ENCODE peak calls at places on chromosome 3, in six cellular contexts. One of them, this sample, is unnamed.

GRCh38 chr3:46029953-46030543 is 2.8 kb upstream of the XCR1 start:
- DNase-seq in lower lobe of right lung: no peak
- DNase-seq in astrocyte: no peak
- DNase-seq in RWPE1: no peak
- DNase-seq in psoas muscle: no peak
- DNase-seq in mammary epithelial cell: no peak
- DNase-seq in this sample: no peak

GRCh38 chr3:49026536-49026935 is 2.7 kb downstream of the IMPDH2 start:
- DNase-seq in psoas muscle: no peak
- DNase-seq in lower lobe of right lung: no peak
- DNase-seq in mammary epithelial cell: no peak
- DNase-seq in RWPE1: no peak
- DNase-seq in astrocyte: no peak
- DNase-seq in this sample: no peak

GRCh38 chr3:10816019-10816862 is at the start of gene SLC6A11:
- DNase-seq in lower lobe of right lung: no peak
- DNase-seq in astrocyte: no peak
- DNase-seq in mammary epithelial cell: peak
- DNase-seq in RWPE1: peak
- DNase-seq in psoas muscle: no peak
- DNase-seq in this sample: peak

GRCh38 chr3:170033489-170033888 is 4.3 kb upstream of the GPR160 start:
- DNase-seq in astrocyte: no peak
- DNase-seq in mammary epithelial cell: no peak
- DNase-seq in lower lobe of right lung: no peak
- DNase-seq in RWPE1: no peak
- DNase-seq in psoas muscle: no peak
- DNase-seq in this sample: no peak

GRCh38 chr3:157534725-157535161 is 31.5 kb upstream of the VEPH1 start:
- DNase-seq in lower lobe of right lung: no peak
- DNase-seq in psoas muscle: no peak
- DNase-seq in mammary epithelial cell: no peak
- DNase-seq in RWPE1: no peak
- DNase-seq in astrocyte: no peak
- DNase-seq in this sample: no peak

GRCh38 chr3:189122526-189123205 is 49.1 kb upstream of the TPRG1 start:
- DNase-seq in RWPE1: no peak
- DNase-seq in lower lobe of right lung: no peak
- DNase-seq in mammary epithelial cell: no peak
- DNase-seq in psoas muscle: no peak
- DNase-seq in astrocyte: no peak
- DNase-seq in this sample: no peak

GRCh38 chr3:66041116-66041515 is 2.4 kb upstream of the MAGI1 start:
- DNase-seq in lower lobe of right lung: no peak
- DNase-seq in astrocyte: peak
- DNase-seq in psoas muscle: no peak
- DNase-seq in mammary epithelial cell: no peak
- DNase-seq in RWPE1: no peak
- DNase-seq in this sample: no peak

GRCh38 chr3:119034256-119035013 is at the start of gene IGSF11:
- DNase-seq in psoas muscle: peak
- DNase-seq in lower lobe of right lung: peak
- DNase-seq in RWPE1: peak
- DNase-seq in mammary epithelial cell: peak
- DNase-seq in astrocyte: peak
- DNase-seq in this sample: peak

GRCh38 chr3:123276346-123276745 is 74.6 kb downstream of the SEC22A start:
- DNase-seq in psoas muscle: no peak
- DNase-seq in mammary epithelial cell: no peak
- DNase-seq in lower lobe of right lung: no peak
- DNase-seq in RWPE1: no peak
- DNase-seq in astrocyte: no peak
- DNase-seq in this sample: no peak

DNA sequence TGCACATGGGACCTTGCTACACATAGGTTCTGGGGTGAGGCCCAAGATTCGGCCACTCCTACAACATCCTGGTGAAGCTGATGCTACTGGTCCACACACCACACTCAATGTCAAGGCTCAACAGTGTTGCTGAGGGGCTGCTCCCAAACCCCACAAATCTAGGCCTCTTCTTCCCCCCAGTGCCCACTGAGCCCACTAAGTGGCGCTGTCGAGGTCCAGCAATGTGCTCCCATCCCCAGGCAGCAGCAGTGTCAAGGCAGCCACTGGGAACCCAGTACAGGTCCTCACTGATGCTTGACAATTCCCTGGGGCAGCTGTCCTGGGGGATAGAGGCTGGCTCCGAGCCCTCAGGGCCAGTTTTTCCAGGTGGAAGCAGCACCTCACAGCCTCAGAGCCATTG is 21.5 kb downstream of the SCN5A start:
- DNase-seq in psoas muscle: no peak
- DNase-seq in mammary epithelial cell: no peak
- DNase-seq in astrocyte: no peak
- DNase-seq in lower lobe of right lung: no peak
- DNase-seq in RWPE1: no peak
- DNase-seq in this sample: peak
- TF ChIP-seq CTCF in psoas muscle: no peak
- TF ChIP-seq CTCF in mammary epithelial cell: peak
- TF ChIP-seq CTCF in astrocyte: peak
- TF ChIP-seq CTCF in lower lobe of right lung: peak
- TF ChIP-seq CTCF in RWPE1: no peak
- TF ChIP-seq CTCF in this sample: peak

GRCh38 chr3:11853450-11853849 is 6.8 kb upstream of the TAMM41 start:
- DNase-seq in lower lobe of right lung: no peak
- DNase-seq in astrocyte: no peak
- DNase-seq in RWPE1: no peak
- DNase-seq in psoas muscle: no peak
- DNase-seq in mammary epithelial cell: no peak
- DNase-seq in this sample: no peak

GRCh38 chr3:11847035-11847394 is 330 bp upstream of the TAMM41 start:
- DNase-seq in RWPE1: no peak
- DNase-seq in psoas muscle: no peak
- DNase-seq in astrocyte: no peak
- DNase-seq in mammary epithelial cell: no peak
- DNase-seq in lower lobe of right lung: no peak
- DNase-seq in this sample: no peak

GRCh38 chr3:11846281-11847034 is at the start of gene TAMM41:
- DNase-seq in RWPE1: peak
- DNase-seq in mammary epithelial cell: peak
- DNase-seq in psoas muscle: peak
- DNase-seq in lower lobe of right lung: peak
- DNase-seq in astrocyte: peak
- DNase-seq in this sample: peak

GRCh38 chr3:11847607-11848006 is 922 bp upstream of the TAMM41 start:
- DNase-seq in psoas muscle: no peak
- DNase-seq in lower lobe of right lung: no peak
- DNase-seq in RWPE1: no peak
- DNase-seq in mammary epithelial cell: no peak
- DNase-seq in astrocyte: no peak
- DNase-seq in this sample: peak

DNA sequence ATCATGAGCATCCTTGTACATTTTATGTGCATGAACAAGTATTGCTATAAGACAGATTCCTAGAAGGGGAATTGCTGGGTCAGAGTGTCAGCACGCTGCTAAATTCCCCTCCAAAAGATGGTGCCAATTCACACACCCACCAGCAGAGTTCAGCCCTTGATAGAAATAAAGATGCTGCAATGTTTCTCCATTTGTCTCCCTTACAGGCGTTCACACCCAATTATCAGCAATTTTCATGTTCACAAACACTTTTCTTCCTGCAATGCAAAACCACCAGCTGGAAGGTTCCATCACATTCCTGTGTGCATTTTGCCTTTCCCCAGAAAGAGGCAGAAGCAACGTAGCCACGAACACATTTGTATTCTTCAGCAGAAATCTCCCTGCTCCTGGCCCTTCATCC is 3.3 kb upstream of the TAMM41 start:
- DNase-seq in RWPE1: no peak
- DNase-seq in mammary epithelial cell: no peak
- DNase-seq in lower lobe of right lung: no peak
- DNase-seq in psoas muscle: no peak
- DNase-seq in astrocyte: no peak
- DNase-seq in this sample: no peak
- TF ChIP-seq CTCF in RWPE1: no peak
- TF ChIP-seq CTCF in mammary epithelial cell: no peak
- TF ChIP-seq CTCF in lower lobe of right lung: no peak
- TF ChIP-seq CTCF in psoas muscle: no peak
- TF ChIP-seq CTCF in astrocyte: no peak
- TF ChIP-seq CTCF in this sample: peak

GRCh38 chr3:32077260-32078084 is 28.9 kb upstream of the GPD1L start:
- DNase-seq in mammary epithelial cell: no peak
- DNase-seq in lower lobe of right lung: no peak
- DNase-seq in RWPE1: no peak
- DNase-seq in astrocyte: no peak
- DNase-seq in psoas muscle: no peak
- DNase-seq in this sample: no peak
- TF ChIP-seq CTCF in mammary epithelial cell: no peak
- TF ChIP-seq CTCF in lower lobe of right lung: no peak
- TF ChIP-seq CTCF in RWPE1: no peak
- TF ChIP-seq CTCF in astrocyte: no peak
- TF ChIP-seq CTCF in psoas muscle: no peak
- TF ChIP-seq CTCF in this sample: no peak

DNA sequence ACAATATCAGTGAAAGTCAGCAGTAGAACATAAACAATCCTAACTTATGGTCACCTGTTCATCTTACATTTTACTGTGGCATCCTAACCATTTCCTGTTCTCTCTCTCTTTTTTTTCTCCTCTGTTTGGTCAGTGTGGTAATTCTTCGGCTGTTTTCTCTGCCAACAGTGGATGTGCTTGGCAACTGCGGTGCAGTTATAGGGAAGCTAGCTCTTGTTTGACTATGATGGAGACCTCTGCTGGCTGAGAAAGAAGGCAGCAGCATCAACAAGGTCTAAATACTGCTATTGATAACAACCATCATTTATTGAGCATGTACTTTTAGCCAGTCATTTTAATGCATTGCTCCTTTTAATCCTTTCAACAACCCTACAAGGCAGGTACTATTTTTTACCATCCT is 723 bp upstream of the DRD3 start:
- DNase-seq in mammary epithelial cell: peak
- DNase-seq in psoas muscle: no peak
- DNase-seq in lower lobe of right lung: no peak
- DNase-seq in RWPE1: no peak
- DNase-seq in astrocyte: peak
- DNase-seq in this sample: peak
- TF ChIP-seq CTCF in mammary epithelial cell: peak
- TF ChIP-seq CTCF in psoas muscle: no peak
- TF ChIP-seq CTCF in lower lobe of right lung: no peak
- TF ChIP-seq CTCF in RWPE1: peak
- TF ChIP-seq CTCF in astrocyte: peak
- TF ChIP-seq CTCF in this sample: peak

GRCh38 chr3:139937674-139938279 is 2.8 kb downstream of the CLSTN2 start:
- DNase-seq in RWPE1: peak
- DNase-seq in lower lobe of right lung: no peak
- DNase-seq in mammary epithelial cell: peak
- DNase-seq in psoas muscle: peak
- DNase-seq in astrocyte: no peak
- DNase-seq in this sample: peak
- TF ChIP-seq CTCF in RWPE1: peak
- TF ChIP-seq CTCF in lower lobe of right lung: peak
- TF ChIP-seq CTCF in mammary epithelial cell: peak
- TF ChIP-seq CTCF in psoas muscle: peak
- TF ChIP-seq CTCF in astrocyte: peak
- TF ChIP-seq CTCF in this sample: peak

GRCh38 chr3:21073561-21073960 is 677.4 kb downstream of the ZNF385D start:
- DNase-seq in astrocyte: no peak
- DNase-seq in RWPE1: no peak
- DNase-seq in lower lobe of right lung: no peak
- DNase-seq in psoas muscle: no peak
- DNase-seq in mammary epithelial cell: no peak
- DNase-seq in this sample: no peak
- TF ChIP-seq CTCF in astrocyte: no peak
- TF ChIP-seq CTCF in RWPE1: no peak
- TF ChIP-seq CTCF in lower lobe of right lung: no peak
- TF ChIP-seq CTCF in psoas muscle: no peak
- TF ChIP-seq CTCF in mammary epithelial cell: no peak
- TF ChIP-seq CTCF in this sample: no peak

GRCh38 chr3:195911041-195911945 is 2.9 kb upstream of the TNK2 start:
- DNase-seq in mammary epithelial cell: no peak
- DNase-seq in lower lobe of right lung: no peak
- DNase-seq in astrocyte: no peak
- DNase-seq in psoas muscle: no peak
- DNase-seq in RWPE1: no peak
- DNase-seq in this sample: no peak

GRCh38 chr3:195908439-195909293 is at the start of gene TNK2:
- DNase-seq in RWPE1: no peak
- DNase-seq in psoas muscle: peak
- DNase-seq in astrocyte: no peak
- DNase-seq in lower lobe of right lung: peak
- DNase-seq in mammary epithelial cell: no peak
- DNase-seq in this sample: no peak

GRCh38 chr3:195910499-195910845 is 2.1 kb upstream of the TNK2 start:
- DNase-seq in psoas muscle: no peak
- DNase-seq in lower lobe of right lung: no peak
- DNase-seq in mammary epithelial cell: no peak
- DNase-seq in RWPE1: no peak
- DNase-seq in astrocyte: no peak
- DNase-seq in this sample: no peak

GRCh38 chr3:195909294-195909644 is 918 bp upstream of the TNK2 start:
- DNase-seq in psoas muscle: no peak
- DNase-seq in astrocyte: no peak
- DNase-seq in RWPE1: no peak
- DNase-seq in lower lobe of right lung: no peak
- DNase-seq in mammary epithelial cell: no peak
- DNase-seq in this sample: no peak

GRCh38 chr3:195909645-195910498 is 1.5 kb upstream of the TNK2 start:
- DNase-seq in mammary epithelial cell: peak
- DNase-seq in psoas muscle: peak
- DNase-seq in astrocyte: peak
- DNase-seq in lower lobe of right lung: peak
- DNase-seq in RWPE1: peak
- DNase-seq in this sample: peak
- TF ChIP-seq CTCF in mammary epithelial cell: no peak
- TF ChIP-seq CTCF in psoas muscle: no peak
- TF ChIP-seq CTCF in astrocyte: no peak
- TF ChIP-seq CTCF in lower lobe of right lung: no peak
- TF ChIP-seq CTCF in RWPE1: no peak
- TF ChIP-seq CTCF in this sample: no peak

GRCh38 chr3:128060473-128061381 is 8.5 kb downstream of the SEC61A1 start:
- DNase-seq in RWPE1: peak
- DNase-seq in mammary epithelial cell: peak
- DNase-seq in lower lobe of right lung: no peak
- DNase-seq in astrocyte: peak
- DNase-seq in psoas muscle: no peak
- DNase-seq in this sample: no peak
- TF ChIP-seq CTCF in RWPE1: no peak
- TF ChIP-seq CTCF in mammary epithelial cell: no peak
- TF ChIP-seq CTCF in lower lobe of right lung: no peak
- TF ChIP-seq CTCF in astrocyte: no peak
- TF ChIP-seq CTCF in psoas muscle: no peak
- TF ChIP-seq CTCF in this sample: no peak

DNA sequence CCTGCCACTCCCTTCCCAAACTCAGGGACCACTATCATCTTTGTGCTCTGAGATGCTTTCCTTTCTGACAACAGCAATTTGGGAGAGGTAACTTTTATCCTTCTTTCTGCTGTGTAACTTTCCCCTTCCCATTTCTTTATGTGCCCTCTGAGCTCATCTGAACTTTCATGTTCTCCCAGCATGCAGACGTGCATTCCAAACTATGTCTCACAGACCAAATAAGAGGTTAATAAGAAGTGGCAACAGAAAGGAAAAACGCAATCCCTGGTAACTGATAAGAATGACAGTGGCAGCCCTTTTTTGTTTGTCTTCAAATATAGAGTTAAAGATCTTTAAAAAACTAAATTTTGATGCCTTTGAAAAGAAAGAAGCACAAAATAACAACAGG is 533.4 kb downstream of the FOXP1 start:
- DNase-seq in RWPE1: no peak
- DNase-seq in astrocyte: peak
- DNase-seq in psoas muscle: no peak
- DNase-seq in lower lobe of right lung: no peak
- DNase-seq in mammary epithelial cell: no peak
- DNase-seq in this sample: no peak
- TF ChIP-seq CTCF in RWPE1: no peak
- TF ChIP-seq CTCF in astrocyte: no peak
- TF ChIP-seq CTCF in psoas muscle: no peak
- TF ChIP-seq CTCF in lower lobe of right lung: no peak
- TF ChIP-seq CTCF in mammary epithelial cell: no peak
- TF ChIP-seq CTCF in this sample: no peak